ENCODE peak calls at places on chromosome 22, in eight cellular contexts. One of them, this sample, is unnamed. For H3K4me1, the result is how much of the 10 kb centered on the place peaks cover.

GRCh38 chr22:32265882-32266767 is 11.0 kb upstream of the SLC5A4 start:
- DNase-seq in A549: peak
- DNase-seq in heart left ventricle: peak
- DNase-seq in sigmoid colon: peak
- DNase-seq in adrenal gland: peak
- DNase-seq in testis: peak
- DNase-seq in ovary: peak
- DNase-seq in upper lobe of left lung: peak
- DNase-seq in this sample: no peak

GRCh38 chr22:37898441-37899181 is 7.5 kb upstream of the MICALL1 start:
- DNase-seq in A549: no peak
- DNase-seq in testis: peak
- DNase-seq in upper lobe of left lung: peak
- DNase-seq in sigmoid colon: peak
- DNase-seq in ovary: no peak
- DNase-seq in heart left ventricle: no peak
- DNase-seq in adrenal gland: no peak
- DNase-seq in this sample: no peak

GRCh38 chr22:49092751-49093150 is 734.9 kb downstream of the BRD1 start:
- DNase-seq in A549: no peak
- DNase-seq in heart left ventricle: no peak
- DNase-seq in adrenal gland: no peak
- DNase-seq in upper lobe of left lung: no peak
- DNase-seq in testis: no peak
- DNase-seq in sigmoid colon: no peak
- DNase-seq in ovary: no peak
- DNase-seq in this sample: no peak

GRCh38 chr22:17110791-17111550 is 10.2 kb downstream of the TMEM121B start:
- DNase-seq in heart left ventricle: no peak
- DNase-seq in A549: no peak
- DNase-seq in testis: no peak
- DNase-seq in ovary: no peak
- DNase-seq in upper lobe of left lung: no peak
- DNase-seq in adrenal gland: no peak
- DNase-seq in sigmoid colon: peak
- DNase-seq in this sample: no peak

GRCh38 chr22:33658775-33659174 is 261.5 kb downstream of the LARGE1 start:
- DNase-seq in sigmoid colon: peak
- DNase-seq in testis: peak
- DNase-seq in ovary: peak
- DNase-seq in A549: no peak
- DNase-seq in adrenal gland: peak
- DNase-seq in upper lobe of left lung: peak
- DNase-seq in heart left ventricle: peak
- DNase-seq in this sample: no peak

GRCh38 chr22:26416670-26417270 is 12.3 kb upstream of the ASPHD2 start:
- DNase-seq in adrenal gland: peak
- DNase-seq in testis: no peak
- DNase-seq in A549: no peak
- DNase-seq in sigmoid colon: no peak
- DNase-seq in upper lobe of left lung: no peak
- DNase-seq in ovary: no peak
- DNase-seq in heart left ventricle: no peak
- DNase-seq in this sample: no peak

GRCh38 chr22:49021926-49022815 is 805.5 kb downstream of the BRD1 start:
- DNase-seq in heart left ventricle: no peak
- DNase-seq in ovary: no peak
- DNase-seq in sigmoid colon: peak
- DNase-seq in A549: no peak
- DNase-seq in testis: no peak
- DNase-seq in upper lobe of left lung: no peak
- DNase-seq in adrenal gland: no peak
- DNase-seq in this sample: no peak

GRCh38 chr22:20998411-20999336 is 3.2 kb downstream of the THAP7 start:
- DNase-seq in ovary: no peak
- DNase-seq in adrenal gland: no peak
- DNase-seq in upper lobe of left lung: no peak
- DNase-seq in sigmoid colon: no peak
- DNase-seq in heart left ventricle: no peak
- DNase-seq in A549: no peak
- DNase-seq in testis: no peak
- DNase-seq in this sample: no peak

GRCh38 chr22:25853902-25854301 is 111.9 kb downstream of the MYO18B start:
- DNase-seq in testis: no peak
- DNase-seq in A549: peak
- DNase-seq in ovary: no peak
- DNase-seq in sigmoid colon: no peak
- DNase-seq in adrenal gland: no peak
- DNase-seq in upper lobe of left lung: no peak
- DNase-seq in heart left ventricle: no peak
- DNase-seq in this sample: no peak

GRCh38 chr22:19350947-19351346 is 59.4 kb upstream of the CLTCL1 start:
- DNase-seq in testis: no peak
- DNase-seq in sigmoid colon: no peak
- DNase-seq in A549: no peak
- DNase-seq in upper lobe of left lung: no peak
- DNase-seq in ovary: no peak
- DNase-seq in adrenal gland: no peak
- DNase-seq in heart left ventricle: no peak
- DNase-seq in this sample: no peak

GRCh38 chr22:21967693-21968271 is 14.8 kb downstream of the TOP3B start:
- DNase-seq in heart left ventricle: no peak
- DNase-seq in sigmoid colon: no peak
- DNase-seq in adrenal gland: no peak
- DNase-seq in testis: no peak
- DNase-seq in ovary: no peak
- DNase-seq in upper lobe of left lung: no peak
- DNase-seq in A549: no peak
- DNase-seq in this sample: no peak

GRCh38 chr22:32204856-32205722 is at the start of gene RFPL2:
- DNase-seq in sigmoid colon: no peak
- DNase-seq in upper lobe of left lung: peak
- DNase-seq in adrenal gland: peak
- DNase-seq in heart left ventricle: no peak
- DNase-seq in ovary: no peak
- DNase-seq in testis: peak
- DNase-seq in A549: peak
- DNase-seq in this sample: no peak

GRCh38 chr22:30196141-30196866 is 50.3 kb downstream of the LIF start:
- DNase-seq in sigmoid colon: peak
- DNase-seq in heart left ventricle: peak
- DNase-seq in adrenal gland: peak
- DNase-seq in testis: peak
- DNase-seq in ovary: peak
- DNase-seq in upper lobe of left lung: peak
- DNase-seq in A549: peak
- DNase-seq in this sample: peak

GRCh38 chr22:38843201-38843715 is 570 bp downstream of the NPTXR start:
- DNase-seq in A549: peak
- DNase-seq in ovary: peak
- DNase-seq in adrenal gland: peak
- DNase-seq in upper lobe of left lung: no peak
- DNase-seq in heart left ventricle: peak
- DNase-seq in sigmoid colon: peak
- DNase-seq in testis: peak
- DNase-seq in this sample: no peak

GRCh38 chr22:29225422-29226090 is 19.9 kb downstream of the EMID1 start:
- DNase-seq in upper lobe of left lung: peak
- DNase-seq in sigmoid colon: peak
- DNase-seq in heart left ventricle: peak
- DNase-seq in testis: peak
- DNase-seq in A549: no peak
- DNase-seq in ovary: peak
- DNase-seq in adrenal gland: peak
- DNase-seq in this sample: no peak

GRCh38 chr22:38080468-38080846 is 3.5 kb downstream of the SLC16A8 start:
- DNase-seq in ovary: peak
- DNase-seq in heart left ventricle: no peak
- DNase-seq in sigmoid colon: no peak
- DNase-seq in testis: no peak
- DNase-seq in upper lobe of left lung: no peak
- DNase-seq in A549: no peak
- DNase-seq in adrenal gland: no peak
- DNase-seq in this sample: no peak

GRCh38 chr22:24871611-24872205 is 65.7 kb downstream of the SGSM1 start:
- DNase-seq in testis: no peak
- DNase-seq in adrenal gland: no peak
- DNase-seq in heart left ventricle: no peak
- DNase-seq in ovary: no peak
- DNase-seq in upper lobe of left lung: no peak
- DNase-seq in A549: no peak
- DNase-seq in sigmoid colon: no peak
- DNase-seq in this sample: no peak

GRCh38 chr22:44181033-44181911 is 547 bp downstream of the PARVG start:
- DNase-seq in upper lobe of left lung: peak
- DNase-seq in ovary: no peak
- DNase-seq in testis: no peak
- DNase-seq in heart left ventricle: no peak
- DNase-seq in adrenal gland: peak
- DNase-seq in A549: no peak
- DNase-seq in sigmoid colon: no peak
- DNase-seq in this sample: no peak
- H3K4me3 ChIP-seq in upper lobe of left lung: peak
- H3K4me3 ChIP-seq in ovary: no peak
- H3K4me3 ChIP-seq in testis: peak
- H3K4me3 ChIP-seq in heart left ventricle: peak
- H3K4me3 ChIP-seq in adrenal gland: no peak
- H3K4me3 ChIP-seq in A549: no peak
- H3K4me3 ChIP-seq in sigmoid colon: peak
- H3K4me3 ChIP-seq in this sample: peak

GRCh38 chr22:50242406-50242949 is 2.3 kb downstream of the TUBGCP6 start:
- DNase-seq in upper lobe of left lung: no peak
- DNase-seq in ovary: no peak
- DNase-seq in heart left ventricle: no peak
- DNase-seq in sigmoid colon: no peak
- DNase-seq in testis: no peak
- DNase-seq in A549: no peak
- DNase-seq in adrenal gland: no peak
- DNase-seq in this sample: no peak
- H3K4me1 ChIP-seq in upper lobe of left lung: under half
- H3K4me1 ChIP-seq in ovary: under half
- H3K4me1 ChIP-seq in heart left ventricle: under half
- H3K4me1 ChIP-seq in sigmoid colon: half or more
- H3K4me1 ChIP-seq in testis: under half
- H3K4me1 ChIP-seq in A549: under half
- H3K4me1 ChIP-seq in adrenal gland: under half
- H3K4me1 ChIP-seq in this sample: under half

GRCh38 chr22:46054091-46054877 is 77.3 kb upstream of the WNT7B start:
- DNase-seq in ovary: peak
- DNase-seq in heart left ventricle: peak
- DNase-seq in upper lobe of left lung: peak
- DNase-seq in adrenal gland: peak
- DNase-seq in testis: peak
- DNase-seq in sigmoid colon: peak
- DNase-seq in A549: no peak
- DNase-seq in this sample: no peak

GRCh38 chr22:46052801-46053562 is 76.0 kb upstream of the WNT7B start:
- DNase-seq in adrenal gland: peak
- DNase-seq in A549: no peak
- DNase-seq in ovary: no peak
- DNase-seq in heart left ventricle: peak
- DNase-seq in testis: peak
- DNase-seq in sigmoid colon: peak
- DNase-seq in upper lobe of left lung: peak
- DNase-seq in this sample: no peak

GRCh38 chr22:46054878-46055158 is 77.9 kb upstream of the WNT7B start:
- DNase-seq in upper lobe of left lung: no peak
- DNase-seq in ovary: no peak
- DNase-seq in adrenal gland: peak
- DNase-seq in heart left ventricle: no peak
- DNase-seq in testis: no peak
- DNase-seq in A549: no peak
- DNase-seq in sigmoid colon: no peak
- DNase-seq in this sample: no peak

GRCh38 chr22:46052331-46052771 is 75.4 kb upstream of the WNT7B start:
- DNase-seq in upper lobe of left lung: peak
- DNase-seq in ovary: no peak
- DNase-seq in adrenal gland: peak
- DNase-seq in heart left ventricle: no peak
- DNase-seq in A549: no peak
- DNase-seq in sigmoid colon: peak
- DNase-seq in testis: peak
- DNase-seq in this sample: no peak

DNA sequence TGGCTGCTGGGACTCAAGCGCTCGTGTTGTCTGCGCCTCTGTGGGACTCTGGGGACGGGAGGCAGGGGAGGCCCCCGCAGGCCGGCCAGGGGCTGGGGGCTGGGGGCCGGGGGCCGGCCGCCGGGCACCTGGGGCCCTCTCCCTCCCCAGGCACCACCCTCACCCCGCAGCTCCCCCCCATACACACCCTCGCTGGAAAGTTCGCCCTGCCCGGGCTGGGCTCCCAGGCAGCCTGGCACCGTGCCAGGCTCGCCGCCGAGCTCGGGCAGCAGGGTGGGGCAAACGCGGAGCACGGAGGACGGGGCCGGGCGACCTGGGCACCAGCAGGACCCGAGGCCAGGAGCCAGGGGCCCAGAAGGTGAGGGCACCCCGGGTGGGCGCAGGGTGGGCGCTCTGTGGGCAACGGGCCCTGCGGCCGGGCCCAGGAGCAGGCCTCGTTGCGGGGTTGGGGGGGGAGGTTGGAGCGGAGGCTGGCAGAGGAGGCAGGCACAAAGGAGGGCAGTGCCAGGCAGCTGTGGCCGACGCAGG is 76.7 kb upstream of the WNT7B start:
- DNase-seq in A549: peak
- DNase-seq in testis: peak
- DNase-seq in adrenal gland: peak
- DNase-seq in heart left ventricle: peak
- DNase-seq in sigmoid colon: peak
- DNase-seq in ovary: peak
- DNase-seq in upper lobe of left lung: peak
- DNase-seq in this sample: no peak
- TF ChIP-seq POLR2A in A549: peak
- TF ChIP-seq POLR2A in testis: no peak
- TF ChIP-seq POLR2A in adrenal gland: peak
- TF ChIP-seq POLR2A in heart left ventricle: no peak
- TF ChIP-seq POLR2A in sigmoid colon: no peak
- TF ChIP-seq POLR2A in ovary: no peak
- TF ChIP-seq POLR2A in upper lobe of left lung: peak
- TF ChIP-seq POLR2A in this sample: no peak

DNA sequence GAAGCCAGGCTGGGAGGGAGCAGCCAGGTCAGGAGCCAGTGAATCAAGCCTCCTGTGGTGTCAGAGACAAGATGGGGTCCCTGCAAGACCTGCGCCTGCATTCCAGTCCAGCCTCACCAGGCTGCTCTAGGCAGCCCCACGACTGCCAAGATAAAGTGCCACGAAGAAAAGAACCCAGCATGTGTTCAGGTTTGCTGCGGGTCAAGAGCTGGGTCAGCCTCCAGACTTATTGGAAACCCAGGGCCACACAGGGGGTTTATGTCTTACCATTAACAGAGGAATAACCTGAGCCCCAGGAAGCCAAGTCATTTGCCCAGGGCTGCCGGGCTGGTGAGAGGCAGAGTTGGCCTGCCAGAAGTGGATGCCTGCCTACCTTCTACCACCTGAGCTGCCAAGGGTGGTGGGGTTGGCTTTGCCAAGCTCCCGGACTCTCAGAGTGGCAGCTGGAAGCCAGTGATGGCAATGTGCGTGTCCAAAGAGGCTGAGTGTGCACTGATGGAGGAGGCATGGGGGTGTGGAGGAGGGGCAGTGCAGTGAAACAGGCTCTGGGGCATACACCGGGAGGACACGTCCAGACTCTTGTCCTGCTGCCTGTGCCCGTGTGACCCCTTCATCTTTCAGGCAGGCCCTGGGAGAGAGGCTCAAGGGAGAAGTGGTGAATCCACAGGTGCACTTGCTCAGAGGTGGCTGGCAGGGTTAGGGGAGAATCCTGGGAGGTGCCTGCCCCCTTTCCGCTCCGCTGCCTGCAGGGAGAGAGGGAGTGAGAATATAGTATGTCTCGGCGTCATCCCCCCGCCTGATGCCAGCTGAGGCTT is 1.7 kb downstream of the RASD2 start:
- DNase-seq in heart left ventricle: no peak
- DNase-seq in adrenal gland: no peak
- DNase-seq in sigmoid colon: no peak
- DNase-seq in upper lobe of left lung: no peak
- DNase-seq in A549: no peak
- DNase-seq in testis: no peak
- DNase-seq in ovary: no peak
- DNase-seq in this sample: no peak
- H3K4me3 ChIP-seq in heart left ventricle: peak
- H3K4me3 ChIP-seq in adrenal gland: no peak
- H3K4me3 ChIP-seq in sigmoid colon: peak
- H3K4me3 ChIP-seq in upper lobe of left lung: peak
- H3K4me3 ChIP-seq in A549: no peak
- H3K4me3 ChIP-seq in testis: no peak
- H3K4me3 ChIP-seq in ovary: no peak
- H3K4me3 ChIP-seq in this sample: no peak

This sample was measured in esophagus squamous epithelium.